ENCODE peak calls at places on chromosomes 3 and 15, in eight cellular contexts. One of them, this sample, is unnamed.

GRCh38 chr3:78724886-78725285 is 1042.9 kb downstream of the ROBO1 start:
- DNase-seq in cardiac fibroblast: no peak
- DNase-seq in endodermal cell: no peak
- DNase-seq in upper lobe of left lung: no peak
- DNase-seq in tibial artery: no peak
- DNase-seq in AG04450: no peak
- DNase-seq in esophagus muscularis mucosa: no peak
- DNase-seq in MM.1S: no peak
- DNase-seq in this sample: no peak

GRCh38 chr3:128123538-128124368 is at the start of gene RUVBL1:
- DNase-seq in cardiac fibroblast: peak
- DNase-seq in endodermal cell: peak
- DNase-seq in upper lobe of left lung: peak
- DNase-seq in tibial artery: peak
- DNase-seq in AG04450: peak
- DNase-seq in esophagus muscularis mucosa: peak
- DNase-seq in MM.1S: peak
- DNase-seq in this sample: peak

GRCh38 chr15:44536962-44537727 is at the start of gene EIF3J:
- DNase-seq in cardiac fibroblast: peak
- DNase-seq in endodermal cell: peak
- DNase-seq in upper lobe of left lung: peak
- DNase-seq in tibial artery: peak
- DNase-seq in AG04450: peak
- DNase-seq in esophagus muscularis mucosa: no peak
- DNase-seq in MM.1S: peak
- DNase-seq in this sample: peak

GRCh38 chr3:123795471-123796251 is 88.5 kb downstream of the MYLK start:
- DNase-seq in cardiac fibroblast: no peak
- DNase-seq in endodermal cell: no peak
- DNase-seq in upper lobe of left lung: no peak
- DNase-seq in tibial artery: no peak
- DNase-seq in AG04450: no peak
- DNase-seq in esophagus muscularis mucosa: peak
- DNase-seq in MM.1S: no peak
- DNase-seq in this sample: no peak

GRCh38 chr3:8712045-8712870 is 21.3 kb upstream of the CAV3 start:
- DNase-seq in cardiac fibroblast: no peak
- DNase-seq in endodermal cell: no peak
- DNase-seq in upper lobe of left lung: no peak
- DNase-seq in tibial artery: no peak
- DNase-seq in AG04450: no peak
- DNase-seq in esophagus muscularis mucosa: no peak
- DNase-seq in MM.1S: no peak
- DNase-seq in this sample: no peak

GRCh38 chr15:69823223-69823907 is 274.4 kb downstream of the TLE3 start:
- DNase-seq in cardiac fibroblast: no peak
- DNase-seq in endodermal cell: no peak
- DNase-seq in upper lobe of left lung: no peak
- DNase-seq in tibial artery: no peak
- DNase-seq in AG04450: no peak
- DNase-seq in esophagus muscularis mucosa: no peak
- DNase-seq in MM.1S: no peak
- DNase-seq in this sample: no peak

GRCh38 chr15:101439285-101439919 is 50.1 kb downstream of the PCSK6 start:
- DNase-seq in cardiac fibroblast: peak
- DNase-seq in endodermal cell: no peak
- DNase-seq in upper lobe of left lung: no peak
- DNase-seq in tibial artery: no peak
- DNase-seq in AG04450: no peak
- DNase-seq in esophagus muscularis mucosa: no peak
- DNase-seq in MM.1S: no peak
- DNase-seq in this sample: peak

GRCh38 chr3:101017048-101017447 is 23.8 kb upstream of the ABI3BP start:
- DNase-seq in cardiac fibroblast: peak
- DNase-seq in endodermal cell: no peak
- DNase-seq in upper lobe of left lung: no peak
- DNase-seq in tibial artery: no peak
- DNase-seq in AG04450: no peak
- DNase-seq in esophagus muscularis mucosa: no peak
- DNase-seq in MM.1S: no peak
- DNase-seq in this sample: no peak

GRCh38 chr3:12663311-12663935 is 494 bp downstream of the RAF1 start:
- DNase-seq in cardiac fibroblast: no peak
- DNase-seq in endodermal cell: no peak
- DNase-seq in upper lobe of left lung: peak
- DNase-seq in tibial artery: peak
- DNase-seq in AG04450: no peak
- DNase-seq in esophagus muscularis mucosa: no peak
- DNase-seq in MM.1S: no peak
- DNase-seq in this sample: peak

GRCh38 chr15:67253517-67254237 is 784 bp downstream of the AAGAB start:
- DNase-seq in cardiac fibroblast: peak
- DNase-seq in endodermal cell: no peak
- DNase-seq in upper lobe of left lung: no peak
- DNase-seq in tibial artery: no peak
- DNase-seq in AG04450: no peak
- DNase-seq in esophagus muscularis mucosa: no peak
- DNase-seq in MM.1S: no peak
- DNase-seq in this sample: no peak

GRCh38 chr15:88704791-88705768 is 66.3 kb downstream of the ISG20 start:
- DNase-seq in cardiac fibroblast: peak
- DNase-seq in endodermal cell: peak
- DNase-seq in upper lobe of left lung: no peak
- DNase-seq in tibial artery: peak
- DNase-seq in AG04450: no peak
- DNase-seq in esophagus muscularis mucosa: no peak
- DNase-seq in MM.1S: no peak
- DNase-seq in this sample: peak

GRCh38 chr3:188979669-188980311 is 192.0 kb upstream of the TPRG1 start:
- DNase-seq in cardiac fibroblast: no peak
- DNase-seq in endodermal cell: peak
- DNase-seq in upper lobe of left lung: no peak
- DNase-seq in tibial artery: no peak
- DNase-seq in AG04450: no peak
- DNase-seq in esophagus muscularis mucosa: no peak
- DNase-seq in MM.1S: no peak
- DNase-seq in this sample: no peak

GRCh38 chr3:157531301-157531660 is 28.1 kb upstream of the VEPH1 start:
- DNase-seq in cardiac fibroblast: peak
- DNase-seq in endodermal cell: no peak
- DNase-seq in upper lobe of left lung: no peak
- DNase-seq in tibial artery: no peak
- DNase-seq in AG04450: no peak
- DNase-seq in esophagus muscularis mucosa: no peak
- DNase-seq in MM.1S: no peak
- DNase-seq in this sample: no peak

GRCh38 chr3:85254738-85255137 is 295.9 kb downstream of the CADM2 start:
- DNase-seq in cardiac fibroblast: no peak
- DNase-seq in endodermal cell: no peak
- DNase-seq in upper lobe of left lung: no peak
- DNase-seq in tibial artery: no peak
- DNase-seq in AG04450: no peak
- DNase-seq in esophagus muscularis mucosa: no peak
- DNase-seq in MM.1S: no peak
- DNase-seq in this sample: no peak

GRCh38 chr15:66065325-66065724 is 188.2 kb downstream of the MEGF11 start:
- DNase-seq in cardiac fibroblast: no peak
- DNase-seq in endodermal cell: peak
- DNase-seq in upper lobe of left lung: no peak
- DNase-seq in tibial artery: no peak
- DNase-seq in AG04450: no peak
- DNase-seq in esophagus muscularis mucosa: no peak
- DNase-seq in MM.1S: no peak
- DNase-seq in this sample: no peak

GRCh38 chr3:84961492-84962255 is 2.9 kb downstream of the CADM2 start:
- DNase-seq in cardiac fibroblast: no peak
- DNase-seq in endodermal cell: peak
- DNase-seq in upper lobe of left lung: no peak
- DNase-seq in tibial artery: no peak
- DNase-seq in AG04450: no peak
- DNase-seq in esophagus muscularis mucosa: no peak
- DNase-seq in MM.1S: no peak
- DNase-seq in this sample: no peak

GRCh38 chr3:122013448-122013925 is 8.6 kb downstream of the ILDR1 start:
- DNase-seq in cardiac fibroblast: no peak
- DNase-seq in endodermal cell: no peak
- DNase-seq in upper lobe of left lung: no peak
- DNase-seq in tibial artery: no peak
- DNase-seq in AG04450: no peak
- DNase-seq in esophagus muscularis mucosa: peak
- DNase-seq in MM.1S: no peak
- DNase-seq in this sample: no peak

GRCh38 chr3:4985330-4986174 is 6.3 kb downstream of the BHLHE40 start:
- DNase-seq in cardiac fibroblast: peak
- DNase-seq in endodermal cell: peak
- DNase-seq in upper lobe of left lung: no peak
- DNase-seq in tibial artery: peak
- DNase-seq in AG04450: no peak
- DNase-seq in esophagus muscularis mucosa: no peak
- DNase-seq in MM.1S: no peak
- DNase-seq in this sample: no peak

GRCh38 chr15:90300541-90300940 is 35.1 kb downstream of the NGRN start:
- DNase-seq in cardiac fibroblast: no peak
- DNase-seq in endodermal cell: no peak
- DNase-seq in upper lobe of left lung: no peak
- DNase-seq in tibial artery: no peak
- DNase-seq in AG04450: no peak
- DNase-seq in esophagus muscularis mucosa: no peak
- DNase-seq in MM.1S: no peak
- DNase-seq in this sample: no peak

GRCh38 chr3:173502983-173503568 is 105.5 kb downstream of the NLGN1 start:
- DNase-seq in cardiac fibroblast: peak
- DNase-seq in endodermal cell: no peak
- DNase-seq in upper lobe of left lung: no peak
- DNase-seq in tibial artery: no peak
- DNase-seq in AG04450: no peak
- DNase-seq in esophagus muscularis mucosa: no peak
- DNase-seq in MM.1S: no peak
- DNase-seq in this sample: no peak

GRCh38 chr3:21544076-21544462 is 206.9 kb downstream of the ZNF385D start:
- DNase-seq in cardiac fibroblast: no peak
- DNase-seq in endodermal cell: no peak
- DNase-seq in upper lobe of left lung: no peak
- DNase-seq in tibial artery: no peak
- DNase-seq in AG04450: no peak
- DNase-seq in esophagus muscularis mucosa: no peak
- DNase-seq in MM.1S: no peak
- DNase-seq in this sample: no peak

GRCh38 chr3:50648297-50648696 is 26.4 kb upstream of the DOCK3 start:
- DNase-seq in cardiac fibroblast: no peak
- DNase-seq in endodermal cell: peak
- DNase-seq in upper lobe of left lung: no peak
- DNase-seq in tibial artery: no peak
- DNase-seq in AG04450: no peak
- DNase-seq in esophagus muscularis mucosa: no peak
- DNase-seq in MM.1S: no peak
- DNase-seq in this sample: no peak

GRCh38 chr15:62253294-62253693 is 88.2 kb upstream of the C2CD4B start:
- DNase-seq in cardiac fibroblast: peak
- DNase-seq in endodermal cell: peak
- DNase-seq in upper lobe of left lung: no peak
- DNase-seq in tibial artery: no peak
- DNase-seq in AG04450: no peak
- DNase-seq in esophagus muscularis mucosa: no peak
- DNase-seq in MM.1S: no peak
- DNase-seq in this sample: peak

GRCh38 chr15:88718731-88719130 is 79.9 kb downstream of the ISG20 start:
- DNase-seq in cardiac fibroblast: no peak
- DNase-seq in endodermal cell: no peak
- DNase-seq in upper lobe of left lung: no peak
- DNase-seq in tibial artery: no peak
- DNase-seq in AG04450: no peak
- DNase-seq in esophagus muscularis mucosa: no peak
- DNase-seq in MM.1S: no peak
- DNase-seq in this sample: no peak

GRCh38 chr3:64098686-64099085 is 75.4 kb upstream of the PSMD6 start:
- DNase-seq in cardiac fibroblast: no peak
- DNase-seq in endodermal cell: no peak
- DNase-seq in upper lobe of left lung: no peak
- DNase-seq in tibial artery: no peak
- DNase-seq in AG04450: no peak
- DNase-seq in esophagus muscularis mucosa: no peak
- DNase-seq in MM.1S: no peak
- DNase-seq in this sample: no peak

GRCh38 chr15:74156678-74157411 is 16.7 kb upstream of the ISLR start:
- DNase-seq in cardiac fibroblast: peak
- DNase-seq in endodermal cell: no peak
- DNase-seq in upper lobe of left lung: no peak
- DNase-seq in tibial artery: peak
- DNase-seq in AG04450: no peak
- DNase-seq in esophagus muscularis mucosa: no peak
- DNase-seq in MM.1S: no peak
- DNase-seq in this sample: no peak

GRCh38 chr3:112654979-112655378 is 14.0 kb upstream of the CCDC80 start:
- DNase-seq in cardiac fibroblast: no peak
- DNase-seq in endodermal cell: peak
- DNase-seq in upper lobe of left lung: no peak
- DNase-seq in tibial artery: no peak
- DNase-seq in AG04450: no peak
- DNase-seq in esophagus muscularis mucosa: no peak
- DNase-seq in MM.1S: peak
- DNase-seq in this sample: no peak
- TF ChIP-seq CTCF in cardiac fibroblast: peak
- TF ChIP-seq CTCF in endodermal cell: peak
- TF ChIP-seq CTCF in upper lobe of left lung: no peak
- TF ChIP-seq CTCF in tibial artery: no peak
- TF ChIP-seq CTCF in AG04450: peak
- TF ChIP-seq CTCF in esophagus muscularis mucosa: no peak
- TF ChIP-seq CTCF in MM.1S: peak
- TF ChIP-seq CTCF in this sample: no peak

GRCh38 chr3:94990952-94991705 is 928.3 kb downstream of the NSUN3 start:
- DNase-seq in cardiac fibroblast: no peak
- DNase-seq in endodermal cell: no peak
- DNase-seq in upper lobe of left lung: no peak
- DNase-seq in tibial artery: no peak
- DNase-seq in AG04450: no peak
- DNase-seq in esophagus muscularis mucosa: no peak
- DNase-seq in MM.1S: no peak
- DNase-seq in this sample: no peak
- TF ChIP-seq CTCF in cardiac fibroblast: no peak
- TF ChIP-seq CTCF in endodermal cell: no peak
- TF ChIP-seq CTCF in upper lobe of left lung: no peak
- TF ChIP-seq CTCF in tibial artery: no peak
- TF ChIP-seq CTCF in AG04450: no peak
- TF ChIP-seq CTCF in esophagus muscularis mucosa: no peak
- TF ChIP-seq CTCF in MM.1S: peak
- TF ChIP-seq CTCF in this sample: no peak

GRCh38 chr15:96462768-96463167 is 132.3 kb downstream of the NR2F2 start:
- DNase-seq in cardiac fibroblast: peak
- DNase-seq in endodermal cell: no peak
- DNase-seq in upper lobe of left lung: no peak
- DNase-seq in tibial artery: no peak
- DNase-seq in AG04450: no peak
- DNase-seq in esophagus muscularis mucosa: no peak
- DNase-seq in MM.1S: no peak
- DNase-seq in this sample: no peak
- TF ChIP-seq CTCF in cardiac fibroblast: no peak
- TF ChIP-seq CTCF in endodermal cell: peak
- TF ChIP-seq CTCF in upper lobe of left lung: no peak
- TF ChIP-seq CTCF in tibial artery: no peak
- TF ChIP-seq CTCF in AG04450: peak
- TF ChIP-seq CTCF in esophagus muscularis mucosa: no peak
- TF ChIP-seq CTCF in MM.1S: no peak
- TF ChIP-seq CTCF in this sample: no peak

GRCh38 chr3:31692714-31693113 is 160.0 kb downstream of the STT3B start:
- DNase-seq in cardiac fibroblast: no peak
- DNase-seq in endodermal cell: peak
- DNase-seq in upper lobe of left lung: no peak
- DNase-seq in tibial artery: no peak
- DNase-seq in AG04450: no peak
- DNase-seq in esophagus muscularis mucosa: no peak
- DNase-seq in MM.1S: no peak
- DNase-seq in this sample: no peak
- TF ChIP-seq CTCF in cardiac fibroblast: no peak
- TF ChIP-seq CTCF in endodermal cell: peak
- TF ChIP-seq CTCF in upper lobe of left lung: no peak
- TF ChIP-seq CTCF in tibial artery: no peak
- TF ChIP-seq CTCF in AG04450: no peak
- TF ChIP-seq CTCF in esophagus muscularis mucosa: no peak
- TF ChIP-seq CTCF in MM.1S: no peak
- TF ChIP-seq CTCF in this sample: no peak

This sample was measured in coronary artery.